ENCODE peak calls at places on chromosomes 1 and 21, in five cellular contexts. One of them, this sample, is unnamed.

GRCh38 chr21:35011681-35012080 is 37.4 kb downstream of the RUNX1 start:
- DNase-seq in stimulated activated CD4-positive, alpha-beta T cell treated with anti-CD3 and anti-CD28 coated beads, Interleukin-1b, Interleukin-23, amount 100 ng/mL, for 24 hours: no peak
- DNase-seq in HEK293T: no peak
- DNase-seq in kidney: no peak
- DNase-seq in cardiac fibroblast: no peak
- DNase-seq in this sample: no peak

GRCh38 chr1:152029144-152029936 is 7.5 kb downstream of the S100A11 start:
- DNase-seq in stimulated activated CD4-positive, alpha-beta T cell treated with anti-CD3 and anti-CD28 coated beads, Interleukin-1b, Interleukin-23, amount 100 ng/mL, for 24 hours: no peak
- DNase-seq in HEK293T: no peak
- DNase-seq in kidney: no peak
- DNase-seq in cardiac fibroblast: peak; percentile 68
- DNase-seq in this sample: no peak

GRCh38 chr1:62213075-62213914 is 18.6 kb downstream of the L1TD1 start:
- DNase-seq in stimulated activated CD4-positive, alpha-beta T cell treated with anti-CD3 and anti-CD28 coated beads, Interleukin-1b, Interleukin-23, amount 100 ng/mL, for 24 hours: no peak
- DNase-seq in HEK293T: no peak
- DNase-seq in kidney: no peak
- DNase-seq in cardiac fibroblast: no peak
- DNase-seq in this sample: no peak

GRCh38 chr1:214857716-214858115 is 224.8 kb upstream of the KCNK2 start:
- DNase-seq in stimulated activated CD4-positive, alpha-beta T cell treated with anti-CD3 and anti-CD28 coated beads, Interleukin-1b, Interleukin-23, amount 100 ng/mL, for 24 hours: no peak
- DNase-seq in HEK293T: no peak
- DNase-seq in kidney: no peak
- DNase-seq in cardiac fibroblast: peak; percentile 12
- DNase-seq in this sample: no peak

GRCh38 chr1:16442273-16442672 is 1.7 kb downstream of the NECAP2 start:
- DNase-seq in stimulated activated CD4-positive, alpha-beta T cell treated with anti-CD3 and anti-CD28 coated beads, Interleukin-1b, Interleukin-23, amount 100 ng/mL, for 24 hours: no peak
- DNase-seq in HEK293T: no peak
- DNase-seq in kidney: no peak
- DNase-seq in cardiac fibroblast: no peak
- DNase-seq in this sample: no peak

GRCh38 chr1:91797164-91797563 is 88.8 kb downstream of the TGFBR3 start:
- DNase-seq in stimulated activated CD4-positive, alpha-beta T cell treated with anti-CD3 and anti-CD28 coated beads, Interleukin-1b, Interleukin-23, amount 100 ng/mL, for 24 hours: no peak
- DNase-seq in HEK293T: no peak
- DNase-seq in kidney: no peak
- DNase-seq in cardiac fibroblast: no peak
- DNase-seq in this sample: no peak

GRCh38 chr21:38165466-38166213 is 91.2 kb upstream of the KCNJ15 start:
- DNase-seq in stimulated activated CD4-positive, alpha-beta T cell treated with anti-CD3 and anti-CD28 coated beads, Interleukin-1b, Interleukin-23, amount 100 ng/mL, for 24 hours: no peak
- DNase-seq in HEK293T: no peak
- DNase-seq in kidney: no peak
- DNase-seq in cardiac fibroblast: peak; percentile 3
- DNase-seq in this sample: no peak

GRCh38 chr21:45255381-45256020 is 32.2 kb downstream of the POFUT2 start:
- DNase-seq in stimulated activated CD4-positive, alpha-beta T cell treated with anti-CD3 and anti-CD28 coated beads, Interleukin-1b, Interleukin-23, amount 100 ng/mL, for 24 hours: no peak
- DNase-seq in HEK293T: no peak
- DNase-seq in kidney: peak; percentile 73
- DNase-seq in cardiac fibroblast: no peak
- DNase-seq in this sample: no peak

GRCh38 chr1:54243022-54243421 is 43.1 kb downstream of the MRPL37 start:
- DNase-seq in stimulated activated CD4-positive, alpha-beta T cell treated with anti-CD3 and anti-CD28 coated beads, Interleukin-1b, Interleukin-23, amount 100 ng/mL, for 24 hours: no peak
- DNase-seq in HEK293T: no peak
- DNase-seq in kidney: peak; percentile 52
- DNase-seq in cardiac fibroblast: no peak
- DNase-seq in this sample: no peak

GRCh38 chr1:229905031-229905545 is 161.9 kb upstream of the GALNT2 start:
- DNase-seq in stimulated activated CD4-positive, alpha-beta T cell treated with anti-CD3 and anti-CD28 coated beads, Interleukin-1b, Interleukin-23, amount 100 ng/mL, for 24 hours: no peak
- DNase-seq in HEK293T: no peak
- DNase-seq in kidney: no peak
- DNase-seq in cardiac fibroblast: no peak
- DNase-seq in this sample: no peak

GRCh38 chr1:55646181-55646580 is 431.0 kb upstream of the USP24 start:
- DNase-seq in stimulated activated CD4-positive, alpha-beta T cell treated with anti-CD3 and anti-CD28 coated beads, Interleukin-1b, Interleukin-23, amount 100 ng/mL, for 24 hours: no peak
- DNase-seq in HEK293T: no peak
- DNase-seq in kidney: no peak
- DNase-seq in cardiac fibroblast: no peak
- DNase-seq in this sample: no peak

GRCh38 chr21:14739590-14739989 is 193.5 kb upstream of the SAMSN1 start:
- DNase-seq in stimulated activated CD4-positive, alpha-beta T cell treated with anti-CD3 and anti-CD28 coated beads, Interleukin-1b, Interleukin-23, amount 100 ng/mL, for 24 hours: no peak
- DNase-seq in HEK293T: no peak
- DNase-seq in kidney: no peak
- DNase-seq in cardiac fibroblast: no peak
- DNase-seq in this sample: no peak

GRCh38 chr1:117534995-117535467 is 70.8 kb upstream of the TENT5C start:
- DNase-seq in stimulated activated CD4-positive, alpha-beta T cell treated with anti-CD3 and anti-CD28 coated beads, Interleukin-1b, Interleukin-23, amount 100 ng/mL, for 24 hours: peak; percentile 10
- DNase-seq in HEK293T: peak; percentile 72
- DNase-seq in kidney: no peak
- DNase-seq in cardiac fibroblast: peak; percentile 87
- DNase-seq in this sample: peak; percentile 64

GRCh38 chr1:54955359-54955758 is 25.1 kb upstream of the TMEM61 start:
- DNase-seq in stimulated activated CD4-positive, alpha-beta T cell treated with anti-CD3 and anti-CD28 coated beads, Interleukin-1b, Interleukin-23, amount 100 ng/mL, for 24 hours: no peak
- DNase-seq in HEK293T: no peak
- DNase-seq in kidney: no peak
- DNase-seq in cardiac fibroblast: peak; percentile 82
- DNase-seq in this sample: no peak

GRCh38 chr1:197660389-197660788 is 114.9 kb downstream of the DENND1B start:
- DNase-seq in stimulated activated CD4-positive, alpha-beta T cell treated with anti-CD3 and anti-CD28 coated beads, Interleukin-1b, Interleukin-23, amount 100 ng/mL, for 24 hours: no peak
- DNase-seq in HEK293T: no peak
- DNase-seq in kidney: no peak
- DNase-seq in cardiac fibroblast: no peak
- DNase-seq in this sample: no peak

This sample was measured in WTC11.